ENCODE peak calls at places on chromosomes 1 and 21, in six cellular contexts. One of them, this sample, is unnamed.

GRCh38 chr1:203467550-203467921 is 8.1 kb upstream of the PRELP start:
- DNase-seq in NCI-H1436: no peak
- DNase-seq in CD8-positive, alpha-beta T cell: no peak
- DNase-seq in HT1080: no peak
- DNase-seq in omental fat pad: no peak
- DNase-seq in activated gamma-delta T cell treated with Interleukin-2 at 50 U/mL for 16 hours: no peak
- DNase-seq in this sample: peak

GRCh38 chr1:184563308-184563707 is 176.5 kb downstream of the C1orf21 start:
- DNase-seq in NCI-H1436: no peak
- DNase-seq in CD8-positive, alpha-beta T cell: no peak
- DNase-seq in HT1080: peak
- DNase-seq in omental fat pad: no peak
- DNase-seq in activated gamma-delta T cell treated with Interleukin-2 at 50 U/mL for 16 hours: no peak
- DNase-seq in this sample: no peak

GRCh38 chr1:25927541-25928265 is 21.5 kb upstream of the STMN1 start:
- DNase-seq in NCI-H1436: peak
- DNase-seq in CD8-positive, alpha-beta T cell: no peak
- DNase-seq in HT1080: no peak
- DNase-seq in omental fat pad: no peak
- DNase-seq in activated gamma-delta T cell treated with Interleukin-2 at 50 U/mL for 16 hours: no peak
- DNase-seq in this sample: no peak

GRCh38 chr1:205013683-205014367 is 29.2 kb upstream of the CNTN2 start:
- DNase-seq in NCI-H1436: peak
- DNase-seq in CD8-positive, alpha-beta T cell: no peak
- DNase-seq in HT1080: peak
- DNase-seq in omental fat pad: no peak
- DNase-seq in activated gamma-delta T cell treated with Interleukin-2 at 50 U/mL for 16 hours: no peak
- DNase-seq in this sample: no peak

GRCh38 chr1:18155881-18156385 is 48.3 kb downstream of the IGSF21 start:
- DNase-seq in NCI-H1436: no peak
- DNase-seq in CD8-positive, alpha-beta T cell: no peak
- DNase-seq in HT1080: no peak
- DNase-seq in omental fat pad: no peak
- DNase-seq in activated gamma-delta T cell treated with Interleukin-2 at 50 U/mL for 16 hours: no peak
- DNase-seq in this sample: no peak

GRCh38 chr1:102834688-102835320 is 273.5 kb downstream of the COL11A1 start:
- DNase-seq in NCI-H1436: no peak
- DNase-seq in CD8-positive, alpha-beta T cell: no peak
- DNase-seq in HT1080: peak
- DNase-seq in omental fat pad: no peak
- DNase-seq in activated gamma-delta T cell treated with Interleukin-2 at 50 U/mL for 16 hours: no peak
- DNase-seq in this sample: no peak

GRCh38 chr1:39105061-39105840 is 79.1 kb downstream of the NDUFS5 start:
- DNase-seq in NCI-H1436: no peak
- DNase-seq in CD8-positive, alpha-beta T cell: peak
- DNase-seq in HT1080: no peak
- DNase-seq in omental fat pad: no peak
- DNase-seq in activated gamma-delta T cell treated with Interleukin-2 at 50 U/mL for 16 hours: peak
- DNase-seq in this sample: no peak

GRCh38 chr1:147570907-147571306 is 29.6 kb downstream of the BCL9 start:
- DNase-seq in NCI-H1436: no peak
- DNase-seq in CD8-positive, alpha-beta T cell: no peak
- DNase-seq in HT1080: no peak
- DNase-seq in omental fat pad: no peak
- DNase-seq in activated gamma-delta T cell treated with Interleukin-2 at 50 U/mL for 16 hours: no peak
- DNase-seq in this sample: no peak

GRCh38 chr21:35593000-35593502 is 467.3 kb downstream of the SETD4 start:
- DNase-seq in NCI-H1436: no peak
- DNase-seq in CD8-positive, alpha-beta T cell: no peak
- DNase-seq in HT1080: peak
- DNase-seq in omental fat pad: no peak
- DNase-seq in activated gamma-delta T cell treated with Interleukin-2 at 50 U/mL for 16 hours: no peak
- DNase-seq in this sample: no peak

GRCh38 chr21:25458484-25458883 is 148.8 kb downstream of the MRPL39 start:
- DNase-seq in NCI-H1436: no peak
- DNase-seq in CD8-positive, alpha-beta T cell: no peak
- DNase-seq in HT1080: no peak
- DNase-seq in omental fat pad: no peak
- DNase-seq in activated gamma-delta T cell treated with Interleukin-2 at 50 U/mL for 16 hours: no peak
- DNase-seq in this sample: no peak

GRCh38 chr1:115647919-115648597 is 6.3 kb downstream of the VANGL1 start:
- DNase-seq in NCI-H1436: no peak
- DNase-seq in CD8-positive, alpha-beta T cell: no peak
- DNase-seq in HT1080: no peak
- DNase-seq in omental fat pad: no peak
- DNase-seq in activated gamma-delta T cell treated with Interleukin-2 at 50 U/mL for 16 hours: no peak
- DNase-seq in this sample: no peak

GRCh38 chr1:204924013-204924759 is 53.5 kb downstream of the NFASC start:
- DNase-seq in NCI-H1436: no peak
- DNase-seq in CD8-positive, alpha-beta T cell: no peak
- DNase-seq in HT1080: peak
- DNase-seq in omental fat pad: no peak
- DNase-seq in activated gamma-delta T cell treated with Interleukin-2 at 50 U/mL for 16 hours: no peak
- DNase-seq in this sample: no peak

GRCh38 chr1:99956755-99957154 is 13.0 kb upstream of the SLC35A3 start:
- DNase-seq in NCI-H1436: no peak
- DNase-seq in CD8-positive, alpha-beta T cell: no peak
- DNase-seq in HT1080: no peak
- DNase-seq in omental fat pad: no peak
- DNase-seq in activated gamma-delta T cell treated with Interleukin-2 at 50 U/mL for 16 hours: no peak
- DNase-seq in this sample: no peak

GRCh38 chr1:233482388-233482787 is 131.5 kb upstream of the KCNK1 start:
- DNase-seq in NCI-H1436: no peak
- DNase-seq in CD8-positive, alpha-beta T cell: no peak
- DNase-seq in HT1080: no peak
- DNase-seq in omental fat pad: no peak
- DNase-seq in activated gamma-delta T cell treated with Interleukin-2 at 50 U/mL for 16 hours: no peak
- DNase-seq in this sample: no peak

GRCh38 chr1:175219774-175220173 is 27.2 kb upstream of the KIAA0040 start:
- DNase-seq in NCI-H1436: no peak
- DNase-seq in CD8-positive, alpha-beta T cell: no peak
- DNase-seq in HT1080: no peak
- DNase-seq in omental fat pad: no peak
- DNase-seq in activated gamma-delta T cell treated with Interleukin-2 at 50 U/mL for 16 hours: no peak
- DNase-seq in this sample: no peak

GRCh38 chr21:46008893-46009635 is 27.5 kb downstream of the COL6A1 start:
- DNase-seq in NCI-H1436: no peak
- DNase-seq in CD8-positive, alpha-beta T cell: no peak
- DNase-seq in HT1080: no peak
- DNase-seq in omental fat pad: no peak
- DNase-seq in activated gamma-delta T cell treated with Interleukin-2 at 50 U/mL for 16 hours: peak
- DNase-seq in this sample: no peak

GRCh38 chr1:158149175-158149574 is 31.5 kb upstream of the CD1D start:
- DNase-seq in NCI-H1436: no peak
- DNase-seq in CD8-positive, alpha-beta T cell: no peak
- DNase-seq in HT1080: no peak
- DNase-seq in omental fat pad: no peak
- DNase-seq in activated gamma-delta T cell treated with Interleukin-2 at 50 U/mL for 16 hours: no peak
- DNase-seq in this sample: no peak

GRCh38 chr1:82534996-82535395 is 734.3 kb downstream of the ADGRL2 start:
- DNase-seq in NCI-H1436: no peak
- DNase-seq in CD8-positive, alpha-beta T cell: no peak
- DNase-seq in HT1080: no peak
- DNase-seq in omental fat pad: no peak
- DNase-seq in activated gamma-delta T cell treated with Interleukin-2 at 50 U/mL for 16 hours: no peak
- DNase-seq in this sample: no peak

GRCh38 chr1:101915597-101915996 is 81.1 kb downstream of the OLFM3 start:
- DNase-seq in NCI-H1436: no peak
- DNase-seq in CD8-positive, alpha-beta T cell: no peak
- DNase-seq in HT1080: no peak
- DNase-seq in omental fat pad: no peak
- DNase-seq in activated gamma-delta T cell treated with Interleukin-2 at 50 U/mL for 16 hours: no peak
- DNase-seq in this sample: no peak